ENCODE peak calls at places on chromosome 12, in five cellular contexts. G is transverse colon, L is PC-3, M is ascending aorta, S is endothelial cell of umbilical vein. K is an unnamed sample. For H3K4me1, the result is how much of the 10 kb centered on the place peaks cover.

GRCh38 chr12:84375472-84375871 is 537.1 kb downstream of the SLC6A15 start:
- DNase-seq in G (no peak), L (peak), M (no peak), S (no peak), K (no peak)

GRCh38 chr12:45329238-45329637 is 113.3 kb downstream of the ANO6 start:
- DNase-seq in G (no peak), L (no peak), M (no peak), S (no peak), K (no peak)

GRCh38 chr12:89263874-89264273 is 88.4 kb downstream of the DUSP6 start:
- DNase-seq in G (no peak), L (no peak), M (no peak), S (no peak), K (no peak)

GRCh38 chr12:124700810-124701594 is 133.6 kb upstream of the NCOR2 start:
- DNase-seq in G (no peak), L (peak), M (peak), S (peak), K (peak)

GRCh38 chr12:108826115-108826806 is 31.1 kb downstream of the SSH1 start:
- DNase-seq in G (peak), L (no peak), M (peak), S (peak), K (peak)

GRCh38 chr12:132084681-132085635 is 59.2 kb downstream of the DDX51 start:
- DNase-seq in G (peak), L (peak), M (peak), S (peak), K (peak)

GRCh38 chr12:15982471-15982870 is 71.3 kb downstream of the DERA start:
- DNase-seq in G (no peak), L (peak), M (no peak), S (peak), K (no peak)

GRCh38 chr12:52783563-52784316 is 6.6 kb upstream of the KRT76 start:
- DNase-seq in G (no peak), L (no peak), M (no peak), S (no peak), K (no peak)

GRCh38 chr12:105769486-105769885 is 369.3 kb downstream of the NUAK1 start:
- DNase-seq in G (no peak), L (no peak), M (no peak), S (no peak), K (peak)

GRCh38 chr12:93577222-93577621 is 4.7 kb downstream of the SOCS2 start:
- DNase-seq in G (no peak), L (no peak), M (no peak), S (no peak), K (no peak)
- H3K4me1 ChIP-seq in G (under half), L (under half), M (under half), S (under half), K (under half)

GRCh38 chr12:25054076-25054782 is 105.3 kb upstream of the BCAT1 start:
- DNase-seq in G (no peak), L (peak), M (no peak), S (no peak), K (no peak)

GRCh38 chr12:25052191-25053020 is 103.5 kb upstream of the BCAT1 start:
- DNase-seq in G (peak), L (no peak), M (no peak), S (no peak), K (no peak)

GRCh38 chr12:25051171-25051570 is 102.3 kb upstream of the BCAT1 start:
- DNase-seq in G (no peak), L (no peak), M (no peak), S (no peak), K (no peak)

GRCh38 chr12:25053021-25053271 is 104.0 kb upstream of the BCAT1 start:
- DNase-seq in G (no peak), L (no peak), M (no peak), S (no peak), K (no peak)

GRCh38 chr12:25051583-25052190 is 102.8 kb upstream of the BCAT1 start:
- DNase-seq in G (peak), L (no peak), M (no peak), S (no peak), K (no peak)
- H3K4me3 ChIP-seq in G (no peak), L (no peak), M (no peak), S (no peak), K (no peak)

GRCh38 chr12:47822863-47823262 is 3.2 kb upstream of the HDAC7 start:
- DNase-seq in G (no peak), L (peak), M (no peak), S (no peak), K (no peak)
- H3K4me1 ChIP-seq in G (half or more), L (half or more), M (under half), S (under half), K (under half)

GRCh38 chr12:4139191-4139590 is 134.4 kb upstream of the CCND2 start:
- DNase-seq in G (no peak), L (no peak), M (no peak), S (no peak), K (no peak)
- H3K4me3 ChIP-seq in G (no peak), L (no peak), M (no peak), S (no peak), K (no peak)

DNA sequence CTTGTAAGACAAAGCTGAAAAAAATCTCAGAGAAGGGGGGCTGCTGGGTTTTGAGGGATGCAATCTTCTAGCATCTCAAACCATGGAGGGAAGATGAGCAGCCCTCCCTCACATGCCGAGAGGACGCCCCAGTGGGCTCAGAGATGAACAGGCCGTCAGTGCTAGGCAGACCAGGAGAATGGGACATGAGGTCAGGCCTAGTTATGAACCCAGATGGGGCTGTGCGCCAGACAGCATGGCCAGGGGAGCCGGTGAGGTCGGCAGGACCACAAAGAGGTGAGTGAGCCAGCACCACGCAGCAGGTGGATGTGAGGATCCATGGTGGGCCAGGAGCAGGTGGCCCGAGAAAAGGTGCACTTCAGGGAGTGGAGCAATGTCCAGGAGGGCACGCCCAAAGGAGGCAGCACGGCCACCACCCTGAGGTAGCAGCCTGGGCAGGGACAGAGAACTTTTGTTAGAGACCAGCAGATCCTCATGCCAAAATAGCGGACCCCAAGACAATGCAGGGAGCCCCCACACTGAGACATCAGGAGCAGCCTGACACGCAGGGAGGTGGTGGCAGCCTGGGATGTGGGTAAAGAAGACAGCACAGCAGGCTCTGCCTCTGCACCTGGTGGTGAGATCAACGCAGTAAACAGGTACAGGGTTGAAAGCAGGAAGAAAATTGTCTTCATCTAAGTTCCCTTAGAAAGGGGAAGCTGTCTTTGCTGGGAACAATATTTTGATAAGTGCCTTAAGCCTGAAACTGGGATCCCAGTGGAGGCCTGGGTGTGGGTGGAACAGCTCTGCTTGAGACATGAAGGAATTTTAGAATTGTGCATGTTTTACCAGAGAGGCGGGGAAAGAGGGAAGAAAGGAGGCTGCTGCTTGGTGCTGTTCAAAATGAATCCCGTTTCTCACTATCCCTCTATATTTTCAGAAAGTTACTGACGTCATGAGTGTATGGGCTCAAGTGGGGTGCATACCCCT is 17.8 kb upstream of the MCRS1 start:
- DNase-seq in G (no peak), L (no peak), M (peak), S (no peak), K (peak)
- H3K4me1 ChIP-seq in G (under half), L (under half), M (under half), S (under half), K (under half)

GRCh38 chr12:120581998-120582397 is 796 bp upstream of the POP5 start:
- DNase-seq in G (no peak), L (peak), M (no peak), S (peak), K (no peak)
- H3K4me3 ChIP-seq in G (peak), L (peak), M (peak), S (peak), K (peak)

GRCh38 chr12:11976005-11976404 is 94.7 kb upstream of the BCL2L14 start:
- DNase-seq in G (no peak), L (no peak), M (no peak), S (no peak), K (no peak)

GRCh38 chr12:11980133-11980532 is 90.6 kb upstream of the BCL2L14 start:
- DNase-seq in G (no peak), L (no peak), M (no peak), S (no peak), K (no peak)

GRCh38 chr12:11973396-11973795 is 97.3 kb upstream of the BCL2L14 start:
- DNase-seq in G (no peak), L (no peak), M (no peak), S (no peak), K (no peak)

GRCh38 chr12:11981174-11981733 is 89.5 kb upstream of the BCL2L14 start:
- DNase-seq in G (no peak), L (peak), M (no peak), S (no peak), K (no peak)

DNA sequence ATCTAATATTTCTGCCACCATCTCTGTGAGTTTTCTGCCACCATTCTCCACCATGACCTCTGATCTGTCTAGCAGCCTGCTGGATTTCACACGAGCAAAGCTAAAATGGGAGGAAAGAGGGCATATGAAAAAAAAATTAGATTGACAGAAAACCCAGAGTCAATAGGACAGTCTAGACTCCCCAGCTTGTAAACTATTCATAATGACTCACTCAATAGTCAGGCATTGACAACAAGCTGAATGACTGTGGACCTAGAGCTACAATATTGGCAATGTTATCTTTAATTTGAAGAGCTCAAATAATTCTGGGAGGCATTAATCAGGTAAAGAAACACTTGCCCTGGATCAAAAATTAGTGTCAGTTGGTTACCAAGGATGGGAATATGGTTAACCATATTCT is 91.8 kb upstream of the BCL2L14 start:
- DNase-seq in G (no peak), L (peak), M (no peak), S (no peak), K (no peak)
- H3K4me1 ChIP-seq in G (under half), L (under half), M (under half), S (under half), K (under half)